ENCODE peak calls at places on chromosomes 2 and 18, in four cellular contexts. L is HepG2, H is K562, I is SK-N-SH. Y is an unnamed sample.

GRCh38 chr2:164560181-164560792 is 61.0 kb downstream of the GRB14 start:
- DNase-seq in I (peak; percentile 10), L (peak; percentile 49), H (no peak), Y (no peak)

GRCh38 chr2:235286624-235287368 is 207.0 kb upstream of the AGAP1 start:
- DNase-seq in L (no peak), I (no peak), H (no peak), Y (no peak)

GRCh38 chr2:112001136-112001764 is 53.8 kb upstream of the TMEM87B start:
- DNase-seq in L (no peak), H (no peak), I (no peak), Y (no peak)

GRCh38 chr2:40859617-40860016 is 407.7 kb upstream of the SLC8A1 start:
- DNase-seq in I (no peak), L (no peak), H (no peak), Y (no peak)

GRCh38 chr2:160097329-160097728 is 34.9 kb upstream of the PLA2R1 start:
- DNase-seq in I (no peak), H (no peak), L (no peak), Y (no peak)

GRCh38 chr18:51540562-51540961 is 343.1 kb upstream of the MEX3C start:
- DNase-seq in I (no peak), H (no peak), L (no peak), Y (no peak)

GRCh38 chr2:158202151-158202778 is 100.6 kb downstream of the UPP2 start:
- DNase-seq in I (peak; percentile 27), H (no peak), L (no peak), Y (no peak)

GRCh38 chr2:216017365-216017764 is 4.0 kb upstream of the MREG start:
- DNase-seq in I (peak; percentile 63), L (no peak), H (no peak), Y (no peak)

GRCh38 chr2:2291500-2292260 is 39.4 kb downstream of the MYT1L start:
- DNase-seq in I (peak; percentile 85), L (no peak), H (peak; percentile 9), Y (peak; percentile 33)

GRCh38 chr2:131483981-131484505 is 8.1 kb downstream of the TUBA3D start:
- DNase-seq in L (no peak), I (no peak), H (no peak), Y (no peak)

GRCh38 chr18:55138401-55138800 is 179.1 kb upstream of the CCDC68 start:
- DNase-seq in L (no peak), I (no peak), H (no peak), Y (no peak)

GRCh38 chr18:13301691-13302469 is 83.3 kb downstream of the LDLRAD4 start:
- DNase-seq in L (no peak), I (no peak), H (no peak), Y (no peak)

GRCh38 chr2:180622122-180622918 is 358.1 kb upstream of the UBE2E3 start:
- DNase-seq in I (no peak), H (no peak), L (no peak), Y (no peak)

GRCh38 chr18:7558769-7559168 is 8.3 kb upstream of the PTPRM start:
- DNase-seq in L (no peak), I (no peak), H (no peak), Y (no peak)

GRCh38 chr2:143452817-143453462 is 323.7 kb downstream of the ARHGAP15 start:
- DNase-seq in H (no peak), L (no peak), I (no peak), Y (no peak)

GRCh38 chr2:226118471-226119429 is 680.9 kb downstream of the IRS1 start:
- DNase-seq in H (no peak), L (peak; percentile 81), I (no peak), Y (peak; percentile 52)

GRCh38 chr2:121140734-121141133 is 144.3 kb downstream of the TFCP2L1 start:
- DNase-seq in L (no peak), H (no peak), I (no peak), Y (no peak)

GRCh38 chr2:179580378-179581146 is 280.9 kb downstream of the ZNF385B start:
- DNase-seq in I (no peak), H (no peak), L (peak; percentile 91), Y (peak; percentile 63)

GRCh38 chr2:51812138-51812866 is 780.4 kb upstream of the NRXN1 start:
- DNase-seq in I (no peak), H (no peak), L (no peak), Y (no peak)

GRCh38 chr2:223724831-223725230 is 112.6 kb downstream of the AP1S3 start:
- DNase-seq in I (peak; percentile 7), L (no peak), H (no peak), Y (no peak)

GRCh38 chr18:73153271-73153670 is 285.5 kb upstream of the NETO1 start:
- DNase-seq in L (no peak), H (no peak), I (no peak), Y (no peak)

GRCh38 chr18:56321470-56321869 is 316.9 kb downstream of the TXNL1 start:
- DNase-seq in I (no peak), H (no peak), L (no peak), Y (no peak)

GRCh38 chr2:180505203-180505602 is 475.2 kb upstream of the UBE2E3 start:
- DNase-seq in I (no peak), H (no peak), L (no peak), Y (no peak)

GRCh38 chr18:59662008-59662701 is 35.1 kb downstream of the CCBE1 start:
- DNase-seq in L (no peak), H (no peak), I (no peak), Y (no peak)

GRCh38 chr2:206084468-206084869 is 1.5 kb downstream of the INO80D start:
- DNase-seq in H (peak; percentile 57), I (peak; percentile 75), L (peak; percentile 85), Y (peak; percentile 74)

GRCh38 chr2:33946198-33946597 is 347.1 kb upstream of the FAM98A start:
- DNase-seq in H (no peak), L (no peak), I (no peak), Y (no peak)

GRCh38 chr18:27959101-27959500 is 217.8 kb downstream of the CDH2 start:
- DNase-seq in I (no peak), L (no peak), H (no peak), Y (no peak)

GRCh38 chr2:218569661-218570500 is 1.2 kb downstream of the CNOT9 start:
- DNase-seq in I (peak; percentile 24), L (peak; percentile 34), H (peak; percentile 7), Y (peak; percentile 27)

GRCh38 chr2:1601064-1601405 is 143.3 kb downstream of the PXDN start:
- DNase-seq in I (no peak), H (no peak), L (no peak), Y (peak; percentile 72)

GRCh38 chr2:176001281-176001902 is 675 bp downstream of the LNPK start:
- DNase-seq in I (peak; percentile 52), H (peak; percentile 53), L (peak; percentile 73), Y (peak; percentile 43)
- TF ChIP-seq JUND in I (no peak), H (no peak), L (no peak), Y (no peak)

GRCh38 chr18:25561923-25562322 is 210.0 kb upstream of the ZNF521 start:
- DNase-seq in I (peak; percentile 44), L (peak; percentile 12), H (peak; percentile 37), Y (no peak)
- TF ChIP-seq JUND in I (no peak), L (no peak), H (no peak), Y (no peak)

GRCh38 chr2:232327089-232328037 is 51.2 kb upstream of the ALPP start:
- DNase-seq in L (peak; percentile 59), H (peak; percentile 57), I (peak; percentile 85), Y (no peak)
- TF ChIP-seq JUND in L (no peak), H (no peak), I (no peak), Y (no peak)

GRCh38 chr2:28545590-28546195 is 49.8 kb downstream of the PLB1 start:
- DNase-seq in H (no peak), I (no peak), L (peak; percentile 23), Y (no peak)

GRCh38 chr2:28546242-28546641 is 50.4 kb downstream of the PLB1 start:
- DNase-seq in H (no peak), L (no peak), I (no peak), Y (no peak)

GRCh38 chr2:28544069-28544346 is 48.1 kb downstream of the PLB1 start:
- DNase-seq in H (no peak), I (no peak), L (peak; percentile 15), Y (no peak)

GRCh38 chr2:28544405-28544914 is 48.6 kb downstream of the PLB1 start:
- DNase-seq in H (no peak), L (peak; percentile 92), I (peak; percentile 70), Y (no peak)

DNA sequence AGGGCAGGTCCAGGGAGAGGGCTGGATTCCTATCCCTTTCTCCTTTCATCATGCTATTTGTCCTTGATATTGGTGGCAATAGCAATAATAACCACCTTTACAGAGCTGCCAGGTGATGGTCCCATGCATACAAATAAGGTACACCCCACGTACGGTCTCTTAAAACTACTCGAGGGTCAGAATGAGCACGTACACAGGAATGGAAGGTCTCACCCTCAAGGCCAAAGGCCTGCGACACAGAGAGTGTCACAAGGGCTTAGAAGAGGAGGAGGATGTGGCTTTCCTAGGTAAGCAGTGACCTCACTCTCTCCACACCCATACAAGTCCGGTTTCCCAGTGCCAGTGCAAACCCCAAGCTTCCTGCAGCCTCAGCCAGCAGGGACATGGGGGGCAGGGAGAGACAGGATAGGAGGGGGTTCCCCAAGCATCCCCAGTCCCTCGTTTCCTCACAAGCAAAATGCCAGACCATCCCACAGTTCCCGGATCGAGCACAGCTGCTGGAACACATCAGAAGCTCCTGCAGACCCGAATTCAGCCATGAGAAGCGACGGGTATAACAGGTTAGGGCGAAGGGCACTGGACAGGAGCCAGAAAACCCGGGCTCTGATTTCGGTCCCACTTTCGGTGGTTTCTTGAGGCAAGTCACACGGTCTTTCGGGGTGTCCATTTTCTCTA is 49.2 kb downstream of the PLB1 start:
- DNase-seq in L (peak; percentile 85), I (no peak), H (no peak), Y (no peak)
- TF ChIP-seq JUND in L (peak; percentile 11), I (no peak), H (no peak), Y (no peak)

GRCh38 chr2:25354116-25354515 is 12.4 kb upstream of the DNMT3A start:
- DNase-seq in H (no peak), L (no peak), I (no peak), Y (no peak)
- TF ChIP-seq JUND in H (no peak), L (no peak), I (no peak), Y (no peak)

GRCh38 chr2:27715318-27716165 is 51.9 kb downstream of the SLC4A1AP start:
- DNase-seq in H (no peak), L (no peak), I (peak; percentile 93), Y (no peak)

GRCh38 chr2:27714851-27715291 is 51.2 kb downstream of the SLC4A1AP start:
- DNase-seq in H (no peak), I (no peak), L (no peak), Y (no peak)

GRCh38 chr2:27716301-27717069 is 52.8 kb downstream of the SLC4A1AP start:
- DNase-seq in H (no peak), I (no peak), L (no peak), Y (no peak)

GRCh38 chr2:27714053-27714452 is 50.4 kb downstream of the SLC4A1AP start:
- DNase-seq in I (no peak), L (no peak), H (no peak), Y (no peak)

GRCh38 chr2:27717070-27717453 is 53.4 kb downstream of the SLC4A1AP start:
- DNase-seq in I (peak; percentile 65), H (no peak), L (no peak), Y (peak; percentile 59)
- TF ChIP-seq JUND in I (no peak), H (no peak), L (no peak), Y (no peak)

DNA sequence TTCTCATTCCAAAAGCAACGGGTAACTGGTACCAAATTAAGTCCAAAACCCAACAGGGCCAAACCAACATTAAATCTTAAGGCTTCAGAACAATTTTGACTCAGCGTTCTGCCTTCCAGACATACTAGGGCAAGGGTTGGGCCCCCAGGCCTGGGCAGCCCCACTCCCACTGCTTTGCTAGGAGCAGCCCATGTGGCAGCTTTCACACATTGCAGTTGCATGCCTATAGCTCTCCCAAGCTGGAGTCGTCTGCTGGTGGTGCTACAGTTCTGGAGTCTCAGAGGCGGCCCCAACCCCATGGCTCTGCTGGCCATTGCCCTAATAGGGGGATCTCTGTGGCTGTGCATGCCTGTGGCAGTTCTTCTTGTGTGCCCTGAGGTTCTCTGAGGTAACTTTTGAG is 37.6 kb upstream of the CD226 start:
- DNase-seq in I (no peak), L (no peak), H (no peak), Y (no peak)
- TF ChIP-seq JUND in I (no peak), L (no peak), H (no peak), Y (no peak)

Y was measured in T47D.